ENCODE peak calls at places on chromosomes 11 and 22, in five cellular contexts. One of them, this sample, is unnamed.

GRCh38 chr11:104581246-104581980 is 316.8 kb downstream of the CASP12 start:
- DNase-seq in HepG2: no peak
- DNase-seq in GM12878: no peak
- DNase-seq in HCT116: no peak
- DNase-seq in K562: no peak
- DNase-seq in this sample: no peak

GRCh38 chr11:2581931-2582435 is 117.8 kb downstream of the KCNQ1OT1 start:
- DNase-seq in HepG2: no peak
- DNase-seq in GM12878: no peak
- DNase-seq in HCT116: no peak
- DNase-seq in K562: no peak
- DNase-seq in this sample: peak

GRCh38 chr11:103773059-103773458 is 263.4 kb upstream of the DDI1 start:
- DNase-seq in HepG2: no peak
- DNase-seq in GM12878: no peak
- DNase-seq in HCT116: no peak
- DNase-seq in K562: no peak
- DNase-seq in this sample: no peak

GRCh38 chr11:79119491-79120284 is 321.1 kb downstream of the TENM4 start:
- DNase-seq in HepG2: no peak
- DNase-seq in GM12878: no peak
- DNase-seq in HCT116: no peak
- DNase-seq in K562: no peak
- DNase-seq in this sample: peak

GRCh38 chr11:90916706-90917105 is 693.9 kb upstream of the CHORDC1 start:
- DNase-seq in HepG2: no peak
- DNase-seq in GM12878: no peak
- DNase-seq in HCT116: no peak
- DNase-seq in K562: no peak
- DNase-seq in this sample: no peak

GRCh38 chr22:41603873-41604332 is 14.3 kb upstream of the PMM1 start:
- DNase-seq in HepG2: no peak
- DNase-seq in GM12878: peak
- DNase-seq in HCT116: no peak
- DNase-seq in K562: peak
- DNase-seq in this sample: no peak

GRCh38 chr11:95487938-95488337 is 256.9 kb upstream of the SESN3 start:
- DNase-seq in HepG2: peak
- DNase-seq in GM12878: no peak
- DNase-seq in HCT116: no peak
- DNase-seq in K562: no peak
- DNase-seq in this sample: no peak

GRCh38 chr11:7903940-7904339 is 27.1 kb downstream of the OR10A6 start:
- DNase-seq in HepG2: no peak
- DNase-seq in GM12878: no peak
- DNase-seq in HCT116: no peak
- DNase-seq in K562: no peak
- DNase-seq in this sample: no peak

GRCh38 chr11:79708319-79708928 is 267.6 kb upstream of the TENM4 start:
- DNase-seq in HepG2: peak
- DNase-seq in GM12878: peak
- DNase-seq in HCT116: no peak
- DNase-seq in K562: no peak
- DNase-seq in this sample: peak

GRCh38 chr11:95832763-95833162 is 42.5 kb downstream of the CEP57 start:
- DNase-seq in HepG2: no peak
- DNase-seq in GM12878: no peak
- DNase-seq in HCT116: no peak
- DNase-seq in K562: no peak
- DNase-seq in this sample: no peak

GRCh38 chr11:12735262-12735661 is 61.0 kb downstream of the TEAD1 start:
- DNase-seq in HepG2: no peak
- DNase-seq in GM12878: no peak
- DNase-seq in HCT116: no peak
- DNase-seq in K562: no peak
- DNase-seq in this sample: no peak

GRCh38 chr11:2365571-2366210 is 11.4 kb upstream of the CD81 start:
- DNase-seq in HepG2: no peak
- DNase-seq in GM12878: no peak
- DNase-seq in HCT116: no peak
- DNase-seq in K562: no peak
- DNase-seq in this sample: no peak

GRCh38 chr11:90241414-90241813 is 18.6 kb upstream of the CHORDC1 start:
- DNase-seq in HepG2: peak
- DNase-seq in GM12878: no peak
- DNase-seq in HCT116: no peak
- DNase-seq in K562: peak
- DNase-seq in this sample: no peak

GRCh38 chr22:37994049-37994448 is 9.7 kb upstream of the SOX10 start:
- DNase-seq in HepG2: no peak
- DNase-seq in GM12878: no peak
- DNase-seq in HCT116: no peak
- DNase-seq in K562: no peak
- DNase-seq in this sample: no peak

GRCh38 chr11:10709299-10710086 is 15.9 kb upstream of the IRAG1 start:
- DNase-seq in HepG2: no peak
- DNase-seq in GM12878: no peak
- DNase-seq in HCT116: no peak
- DNase-seq in K562: no peak
- DNase-seq in this sample: no peak

GRCh38 chr11:31464436-31464835 is 45.0 kb downstream of the IMMP1L start:
- DNase-seq in HepG2: no peak
- DNase-seq in GM12878: no peak
- DNase-seq in HCT116: no peak
- DNase-seq in K562: no peak
- DNase-seq in this sample: no peak

GRCh38 chr11:92211576-92212167 is 12.9 kb upstream of the FAT3 start:
- DNase-seq in HepG2: peak
- DNase-seq in GM12878: no peak
- DNase-seq in HCT116: no peak
- DNase-seq in K562: no peak
- DNase-seq in this sample: peak

GRCh38 chr22:30297276-30298004 is 8.1 kb upstream of the CASTOR1 start:
- DNase-seq in HepG2: no peak
- DNase-seq in GM12878: no peak
- DNase-seq in HCT116: no peak
- DNase-seq in K562: no peak
- DNase-seq in this sample: no peak

GRCh38 chr22:35596821-35597220 is 20.3 kb downstream of the MB start:
- DNase-seq in HepG2: no peak
- DNase-seq in GM12878: no peak
- DNase-seq in HCT116: no peak
- DNase-seq in K562: no peak
- DNase-seq in this sample: no peak

GRCh38 chr11:112293614-112294013 is 33.0 kb upstream of the PLET1 start:
- DNase-seq in HepG2: no peak
- DNase-seq in GM12878: no peak
- DNase-seq in HCT116: no peak
- DNase-seq in K562: no peak
- DNase-seq in this sample: no peak

GRCh38 chr11:48020092-48020755 is 39.9 kb downstream of the PTPRJ start:
- DNase-seq in HepG2: no peak
- DNase-seq in GM12878: peak
- DNase-seq in HCT116: no peak
- DNase-seq in K562: no peak
- DNase-seq in this sample: no peak

GRCh38 chr11:75536786-75537629 is 11.3 kb upstream of the GDPD5 start:
- DNase-seq in HepG2: no peak
- DNase-seq in GM12878: peak
- DNase-seq in HCT116: peak
- DNase-seq in K562: peak
- DNase-seq in this sample: no peak

GRCh38 chr11:36431429-36432092 is 78.5 kb downstream of the TRAF6 start:
- DNase-seq in HepG2: peak
- DNase-seq in GM12878: no peak
- DNase-seq in HCT116: peak
- DNase-seq in K562: peak
- DNase-seq in this sample: no peak

GRCh38 chr11:100735949-100736675 is 49.0 kb downstream of the ARHGAP42 start:
- DNase-seq in HepG2: no peak
- DNase-seq in GM12878: no peak
- DNase-seq in HCT116: no peak
- DNase-seq in K562: no peak
- DNase-seq in this sample: no peak

GRCh38 chr22:49737101-49737551 is 90.5 kb downstream of the BRD1 start:
- DNase-seq in HepG2: no peak
- DNase-seq in GM12878: no peak
- DNase-seq in HCT116: no peak
- DNase-seq in K562: no peak
- DNase-seq in this sample: no peak

GRCh38 chr11:80773919-80774318 is 1333.1 kb upstream of the TENM4 start:
- DNase-seq in HepG2: no peak
- DNase-seq in GM12878: no peak
- DNase-seq in HCT116: no peak
- DNase-seq in K562: no peak
- DNase-seq in this sample: no peak

GRCh38 chr11:47593934-47594855 is at the start of gene C1QTNF4:
- DNase-seq in HepG2: no peak
- DNase-seq in GM12878: no peak
- DNase-seq in HCT116: no peak
- DNase-seq in K562: no peak
- DNase-seq in this sample: peak

GRCh38 chr22:38295863-38296262 is 21.4 kb downstream of the CSNK1E start:
- DNase-seq in HepG2: no peak
- DNase-seq in GM12878: no peak
- DNase-seq in HCT116: no peak
- DNase-seq in K562: no peak
- DNase-seq in this sample: no peak

GRCh38 chr11:18776324-18776723 is 15.3 kb downstream of the PTPN5 start:
- DNase-seq in HepG2: no peak
- DNase-seq in GM12878: no peak
- DNase-seq in HCT116: no peak
- DNase-seq in K562: no peak
- DNase-seq in this sample: no peak

GRCh38 chr11:112885744-112886706 is 75.2 kb upstream of the NCAM1 start:
- DNase-seq in HepG2: no peak
- DNase-seq in GM12878: no peak
- DNase-seq in HCT116: no peak
- DNase-seq in K562: no peak
- DNase-seq in this sample: no peak

DNA sequence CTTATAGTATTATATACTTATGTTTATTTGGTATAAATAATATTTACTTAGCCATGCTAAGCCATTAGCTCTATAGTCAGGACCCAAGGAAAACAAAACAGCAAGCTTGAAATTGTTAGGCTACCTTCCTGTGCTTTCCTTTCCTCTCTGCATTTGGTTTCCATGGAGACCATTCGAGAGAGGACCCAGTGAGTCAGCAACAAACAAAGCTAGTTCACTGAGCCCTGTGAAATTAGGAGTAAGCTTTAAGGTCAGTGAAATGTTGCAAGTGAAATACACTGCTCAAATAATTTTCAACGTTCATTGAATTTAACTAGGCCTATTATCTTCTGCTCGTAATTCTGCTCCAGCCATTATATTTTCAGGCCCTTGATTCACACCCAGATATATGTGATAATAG is 9.1 kb upstream of the OR10D3 start:
- DNase-seq in HepG2: peak
- DNase-seq in GM12878: no peak
- DNase-seq in HCT116: peak
- DNase-seq in K562: peak
- DNase-seq in this sample: no peak
- TF ChIP-seq ZBTB33 in HepG2: no peak
- TF ChIP-seq ZBTB33 in GM12878: no peak
- TF ChIP-seq ZBTB33 in HCT116: no peak
- TF ChIP-seq ZBTB33 in K562: no peak
- TF ChIP-seq ZBTB33 in this sample: no peak

GRCh38 chr11:5369793-5370192 is 13.8 kb upstream of the OR51M1 start:
- DNase-seq in HepG2: no peak
- DNase-seq in GM12878: no peak
- DNase-seq in HCT116: no peak
- DNase-seq in K562: peak
- DNase-seq in this sample: peak
- TF ChIP-seq ZBTB33 in HepG2: no peak
- TF ChIP-seq ZBTB33 in GM12878: no peak
- TF ChIP-seq ZBTB33 in HCT116: no peak
- TF ChIP-seq ZBTB33 in K562: no peak
- TF ChIP-seq ZBTB33 in this sample: no peak

GRCh38 chr22:28734393-28734792 is 7.2 kb downstream of the CHEK2 start:
- DNase-seq in HepG2: no peak
- DNase-seq in GM12878: no peak
- DNase-seq in HCT116: no peak
- DNase-seq in K562: no peak
- DNase-seq in this sample: no peak
- TF ChIP-seq ZBTB33 in HepG2: no peak
- TF ChIP-seq ZBTB33 in GM12878: no peak
- TF ChIP-seq ZBTB33 in HCT116: no peak
- TF ChIP-seq ZBTB33 in K562: no peak
- TF ChIP-seq ZBTB33 in this sample: no peak

GRCh38 chr22:23095467-23096342 is 25.4 kb downstream of the GNAZ start:
- DNase-seq in HepG2: no peak
- DNase-seq in GM12878: no peak
- DNase-seq in HCT116: no peak
- DNase-seq in K562: peak
- DNase-seq in this sample: no peak

GRCh38 chr22:23093090-23093788 is 22.9 kb downstream of the GNAZ start:
- DNase-seq in HepG2: no peak
- DNase-seq in GM12878: no peak
- DNase-seq in HCT116: no peak
- DNase-seq in K562: peak
- DNase-seq in this sample: no peak

GRCh38 chr22:23094260-23094659 is 23.9 kb downstream of the GNAZ start:
- DNase-seq in HepG2: no peak
- DNase-seq in GM12878: no peak
- DNase-seq in HCT116: no peak
- DNase-seq in K562: peak
- DNase-seq in this sample: peak

GRCh38 chr22:23092217-23092955 is 22.1 kb downstream of the GNAZ start:
- DNase-seq in HepG2: no peak
- DNase-seq in GM12878: no peak
- DNase-seq in HCT116: no peak
- DNase-seq in K562: peak
- DNase-seq in this sample: no peak

GRCh38 chr22:23094695-23095466 is 24.6 kb downstream of the GNAZ start:
- DNase-seq in HepG2: no peak
- DNase-seq in GM12878: no peak
- DNase-seq in HCT116: no peak
- DNase-seq in K562: peak
- DNase-seq in this sample: peak
- TF ChIP-seq ZBTB33 in HepG2: no peak
- TF ChIP-seq ZBTB33 in GM12878: no peak
- TF ChIP-seq ZBTB33 in HCT116: no peak
- TF ChIP-seq ZBTB33 in K562: no peak
- TF ChIP-seq ZBTB33 in this sample: no peak

DNA sequence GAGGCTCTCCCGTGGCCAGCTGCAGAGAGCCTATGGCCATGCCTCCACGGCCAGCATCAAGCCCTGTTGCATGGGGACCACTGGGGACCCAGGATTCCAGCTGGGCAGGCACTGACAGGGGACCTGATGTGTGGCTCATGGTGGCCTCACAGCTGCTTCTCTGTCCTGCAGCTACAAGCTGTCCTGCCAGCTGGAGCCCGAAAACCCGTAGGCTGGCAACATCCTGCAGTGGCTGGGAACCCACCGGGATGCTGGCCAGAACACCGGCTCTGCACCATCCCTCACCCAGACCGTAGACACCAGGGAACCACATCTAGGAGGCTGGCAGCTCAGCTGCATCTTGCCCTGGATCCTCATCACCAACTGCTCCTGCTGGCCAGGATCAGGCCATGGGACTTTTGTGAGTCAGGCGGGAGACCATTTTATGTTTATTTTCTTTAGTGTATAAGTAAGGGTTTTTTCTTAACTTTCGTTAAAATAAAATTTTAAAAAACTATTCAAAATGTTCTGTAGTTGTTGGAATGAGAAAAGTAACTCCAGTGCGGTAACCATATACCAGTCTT is 7.9 kb downstream of the RGL4 start:
- DNase-seq in HepG2: no peak
- DNase-seq in GM12878: no peak
- DNase-seq in HCT116: no peak
- DNase-seq in K562: no peak
- DNase-seq in this sample: no peak
- TF ChIP-seq ZBTB33 in HepG2: no peak
- TF ChIP-seq ZBTB33 in GM12878: no peak
- TF ChIP-seq ZBTB33 in HCT116: no peak
- TF ChIP-seq ZBTB33 in K562: no peak
- TF ChIP-seq ZBTB33 in this sample: no peak